ENCODE peak calls at places on chromosomes 13 and 19, in six cellular contexts. W is fibroblast of lung; V is CD8-positive, alpha-beta T cell; Y is Calu3; F is kidney; L is nephron progenitor cell. A is an unnamed sample.

GRCh38 chr19:39160889-39161672 is 35.5 kb downstream of the PAK4 start:
- DNase-seq in W (peak; percentile 28), V (no peak), Y (no peak), F (no peak), L (no peak), A (peak; percentile 33)

GRCh38 chr13:67355791-67356190 is 125.7 kb upstream of the PCDH9 start:
- DNase-seq in W (no peak), V (no peak), Y (no peak), F (no peak), L (no peak), A (no peak)

GRCh38 chr13:94661396-94661795 is 50.9 kb downstream of the SOX21 start:
- DNase-seq in W (no peak), V (no peak), Y (no peak), F (no peak), L (no peak), A (no peak)

GRCh38 chr13:65054277-65054676 is 2175.9 kb downstream of the PCDH9 start:
- DNase-seq in W (no peak), V (no peak), Y (no peak), F (no peak), L (no peak), A (no peak)

GRCh38 chr13:40987606-40988280 is 31.4 kb downstream of the ELF1 start:
- DNase-seq in W (peak; percentile 38), V (no peak), Y (no peak), F (no peak), L (no peak), A (peak; percentile 50)

GRCh38 chr19:44620667-44621066 is 7.3 kb downstream of the IGSF23 start:
- DNase-seq in W (no peak), V (no peak), Y (no peak), F (no peak), L (no peak), A (no peak)

GRCh38 chr13:109684836-109685602 is 101.4 kb downstream of the IRS2 start:
- DNase-seq in W (peak; percentile 64), V (no peak), Y (peak; percentile 9), F (no peak), L (no peak), A (no peak)

GRCh38 chr19:3154957-3155736 is 19.3 kb downstream of the GNA15 start:
- DNase-seq in W (peak; percentile 97), V (peak; percentile 79), Y (no peak), F (peak; percentile 93), L (no peak), A (peak; percentile 99)

GRCh38 chr13:109255457-109255856 is 530.9 kb downstream of the IRS2 start:
- DNase-seq in W (no peak), V (no peak), Y (no peak), F (no peak), L (no peak), A (peak; percentile 54)

GRCh38 chr13:51697855-51698254 is 106.1 kb downstream of the DHRS12 start:
- DNase-seq in W (peak; percentile 51), V (no peak), Y (no peak), F (no peak), L (no peak), A (no peak)

GRCh38 chr13:23288564-23288963 is 107.8 kb downstream of the SGCG start:
- DNase-seq in W (no peak), V (no peak), Y (no peak), F (no peak), L (no peak), A (peak; percentile 37)
- TF ChIP-seq CTCF in W (no peak), V (no peak), Y (no peak), F (no peak), L (no peak), A (no peak)

GRCh38 chr19:12521996-12522395 is 29.3 kb downstream of the ZNF564 start:
- DNase-seq in W (no peak), V (no peak), Y (no peak), F (no peak), L (no peak), A (no peak)
- TF ChIP-seq CTCF in W (peak; percentile 3), V (no peak), Y (no peak), F (no peak), L (no peak), A (no peak)

GRCh38 chr13:31015207-31015606 is 82.8 kb downstream of the TEX26 start:
- DNase-seq in W (no peak), V (no peak), Y (no peak), F (no peak), L (no peak), A (no peak)

GRCh38 chr13:31014461-31014860 is 82.0 kb downstream of the TEX26 start:
- DNase-seq in W (no peak), V (no peak), Y (no peak), F (no peak), L (no peak), A (no peak)

GRCh38 chr13:31011193-31011860 is 78.9 kb downstream of the TEX26 start:
- DNase-seq in W (no peak), V (no peak), Y (no peak), F (no peak), L (no peak), A (no peak)

GRCh38 chr13:31009166-31009565 is 76.7 kb downstream of the TEX26 start:
- DNase-seq in W (no peak), V (no peak), Y (no peak), F (no peak), L (no peak), A (no peak)

GRCh38 chr13:31012285-31013024 is 80.0 kb downstream of the TEX26 start:
- DNase-seq in W (peak; percentile 55), V (no peak), Y (peak; percentile 26), F (no peak), L (no peak), A (peak; percentile 32)
- TF ChIP-seq CTCF in W (peak; percentile 60), V (no peak), Y (no peak), F (no peak), L (peak; percentile 26), A (peak; percentile 60)

DNA sequence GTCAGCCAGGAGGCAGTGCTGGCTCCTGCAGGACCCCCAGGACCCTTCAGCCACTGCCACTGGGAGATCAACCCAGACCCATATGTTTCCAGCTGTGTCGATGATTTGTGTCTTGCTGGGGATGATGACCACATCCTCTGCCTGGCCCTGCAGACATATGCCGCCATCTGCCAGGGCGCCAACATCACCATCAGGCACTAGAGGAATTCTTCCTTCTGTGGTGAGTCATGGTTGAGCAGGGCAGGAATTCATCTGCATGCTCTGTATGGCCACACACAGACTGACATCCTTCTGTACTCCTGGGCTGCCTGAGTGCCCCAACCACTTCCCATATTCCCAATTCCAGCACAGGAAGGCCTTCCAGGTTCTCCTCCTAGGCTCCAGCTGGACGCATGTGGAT is 27.1 kb upstream of the FXYD3 start:
- DNase-seq in W (peak; percentile 77), V (no peak), Y (peak; percentile 52), F (no peak), L (no peak), A (peak; percentile 95)
- TF ChIP-seq CTCF in W (no peak), V (no peak), Y (no peak), F (no peak), L (no peak), A (no peak)

GRCh38 chr13:97433727-97434416 is at the start of gene RAP2A:
- DNase-seq in W (peak; percentile 93), V (peak; percentile 89), Y (peak; percentile 69), F (peak; percentile 98), L (peak; percentile 93), A (peak; percentile 93)
- TF ChIP-seq CTCF in W (no peak), V (no peak), Y (no peak), F (no peak), L (no peak), A (no peak)

DNA sequence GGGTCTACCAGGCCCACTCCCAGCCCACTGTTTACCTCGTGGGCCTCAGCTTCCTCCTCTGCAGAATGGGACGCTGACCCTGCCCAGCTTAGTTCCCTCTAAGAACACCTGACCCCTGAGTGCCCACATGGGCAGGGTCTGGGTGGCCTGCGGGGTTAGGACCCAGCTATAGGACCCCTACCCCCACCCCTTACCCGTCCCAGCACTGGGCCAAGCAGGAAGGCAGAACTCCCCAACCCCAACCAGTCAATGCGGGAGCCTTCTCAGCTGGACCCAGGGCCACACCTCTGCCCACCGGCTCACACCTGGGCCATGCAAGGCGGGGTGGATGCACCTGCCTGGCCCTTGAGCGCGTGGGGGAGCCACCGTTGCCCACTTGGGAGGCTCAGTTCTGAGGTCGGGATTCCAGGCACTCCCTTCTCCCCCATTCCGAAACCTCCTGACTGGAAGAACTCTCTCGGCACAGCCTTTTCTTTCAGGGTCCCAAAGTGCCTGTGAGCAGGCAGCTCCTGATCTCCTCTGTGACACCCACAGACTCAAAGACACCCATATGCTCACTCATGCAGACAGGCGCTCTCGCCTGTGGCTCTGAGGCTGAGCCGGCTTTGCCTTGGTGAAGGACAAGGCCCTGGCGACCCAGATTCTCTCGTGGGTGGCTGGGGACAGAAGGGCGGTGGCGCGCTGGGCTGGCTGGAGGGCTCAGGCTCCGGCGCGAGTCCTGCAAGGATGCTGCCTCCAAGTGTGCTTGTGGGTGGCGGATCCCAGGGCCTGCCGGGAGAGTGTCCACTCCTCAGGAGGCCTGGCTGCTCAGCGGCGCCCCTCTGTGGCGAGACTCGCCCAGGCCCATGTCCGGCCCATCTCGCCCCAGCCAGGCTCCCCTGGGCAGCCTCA is 27.9 kb upstream of the PARP4 start:
- DNase-seq in W (no peak), V (no peak), Y (peak; percentile 11), F (no peak), L (peak; percentile 33), A (no peak)
- TF ChIP-seq CTCF in W (no peak), V (no peak), Y (peak; percentile 27), F (no peak), L (peak; percentile 29), A (no peak)

GRCh38 chr13:22169473-22169872 is 498.6 kb downstream of the FGF9 start:
- DNase-seq in W (no peak), V (no peak), Y (no peak), F (no peak), L (no peak), A (no peak)
- TF ChIP-seq CTCF in W (no peak), V (no peak), Y (no peak), F (no peak), L (no peak), A (no peak)

GRCh38 chr13:43786766-43787517 is at the start of gene ENOX1:
- DNase-seq in W (peak; percentile 84), V (no peak), Y (peak; percentile 49), F (peak; percentile 92), L (peak; percentile 76), A (peak; percentile 71)
- TF ChIP-seq CTCF in W (peak; percentile 5), V (no peak), Y (no peak), F (no peak), L (no peak), A (no peak)

GRCh38 chr19:9885077-9885552 is 50.0 kb downstream of the PIN1 start:
- DNase-seq in W (peak; percentile 33), V (no peak), Y (no peak), F (no peak), L (no peak), A (peak; percentile 39)
- TF ChIP-seq CTCF in W (peak; percentile 55), V (no peak), Y (no peak), F (no peak), L (no peak), A (peak; percentile 53)